ENCODE peak calls at places on chromosomes 5 and 9, in six cellular contexts. V is IMR-90, C is AG09309, A is lower leg skin, D is fibroblast of pulmonary artery, U is astrocyte. O is an unnamed sample.

GRCh38 chr9:79026311-79026710 is 545.5 kb upstream of the TLE4 start:
- DNase-seq in A (no peak), U (no peak), D (no peak), C (no peak), V (no peak), O (no peak)

GRCh38 chr5:170135796-170136490 is 30.2 kb downstream of the FOXI1 start:
- DNase-seq in U (no peak), D (peak), A (no peak), C (no peak), V (no peak), O (no peak)

GRCh38 chr5:93053825-93054224 is 527.2 kb downstream of the NR2F1-AS1 start:
- DNase-seq in V (peak), A (no peak), U (peak), D (peak), C (no peak), O (no peak)

GRCh38 chr5:21693591-21693990 is 1159.6 kb downstream of the CDH12 start:
- DNase-seq in U (no peak), A (no peak), C (no peak), D (no peak), V (no peak), O (no peak)

GRCh38 chr9:88006511-88007290 is 32.4 kb upstream of the CDK20 start:
- DNase-seq in U (no peak), D (no peak), A (no peak), C (no peak), V (no peak), O (no peak)

GRCh38 chr9:136007906-136008692 is 46.9 kb upstream of the UBAC1 start:
- DNase-seq in C (no peak), D (peak), V (peak), U (peak), A (no peak), O (no peak)

GRCh38 chr5:144196612-144197011 is 25.9 kb downstream of the KCTD16 start:
- DNase-seq in V (no peak), A (no peak), C (no peak), U (no peak), D (no peak), O (no peak)

GRCh38 chr5:176550275-176550831 is 1.2 kb downstream of the CDHR2 start:
- DNase-seq in V (no peak), D (no peak), U (no peak), C (no peak), A (no peak), O (no peak)

GRCh38 chr9:134386951-134387831 is 60.9 kb downstream of the RXRA start:
- DNase-seq in D (no peak), V (peak), A (no peak), U (no peak), C (no peak), O (no peak)

GRCh38 chr5:34571380-34572041 is 84.6 kb upstream of the RAI14 start:
- DNase-seq in V (peak), C (no peak), D (peak), U (peak), A (no peak), O (no peak)

GRCh38 chr9:103471241-103471640 is 476.1 kb downstream of the CYLC2 start:
- DNase-seq in U (no peak), D (no peak), V (no peak), A (no peak), C (no peak), O (no peak)

GRCh38 chr9:113851860-113852259 is 24.2 kb upstream of the ZNF618 start:
- DNase-seq in U (no peak), C (no peak), A (no peak), D (no peak), V (no peak), O (no peak)

GRCh38 chr9:73327149-73327548 is 175.5 kb downstream of the ANXA1 start:
- DNase-seq in U (no peak), A (no peak), V (no peak), D (no peak), C (no peak), O (no peak)

GRCh38 chr9:27033815-27034403 is 28.4 kb upstream of the LRRC19 start:
- DNase-seq in U (peak), C (peak), A (peak), D (peak), V (peak), O (peak)

GRCh38 chr9:115006660-115007059 is 76.3 kb upstream of the TNFSF8 start:
- DNase-seq in U (peak), C (peak), V (peak), A (no peak), D (peak), O (no peak)

GRCh38 chr5:157558089-157558595 is 17.4 kb downstream of the ADAM19 start:
- DNase-seq in C (peak), U (peak), A (no peak), V (peak), D (peak), O (no peak)

GRCh38 chr5:96176022-96176421 is 214.4 kb upstream of the ELL2 start:
- DNase-seq in C (no peak), V (no peak), D (no peak), U (peak), A (no peak), O (no peak)

GRCh38 chr9:87500491-87500890 is 2.8 kb downstream of the DAPK1 start:
- DNase-seq in U (no peak), C (no peak), D (no peak), A (no peak), V (no peak), O (no peak)

GRCh38 chr9:4167040-4167671 is 132.7 kb downstream of the GLIS3 start:
- DNase-seq in D (peak), V (peak), U (peak), A (no peak), C (peak), O (no peak)

GRCh38 chr5:77881528-77881927 is 105.4 kb upstream of the TBCA start:
- DNase-seq in U (no peak), C (no peak), D (peak), V (peak), A (no peak), O (no peak)

GRCh38 chr5:175718401-175719108 is 60.7 kb downstream of the HRH2 start:
- DNase-seq in U (no peak), V (no peak), C (no peak), D (peak), A (no peak), O (no peak)

GRCh38 chr5:111603446-111603827 is 91.1 kb upstream of the STARD4 start:
- DNase-seq in V (peak), A (no peak), D (peak), U (peak), C (peak), O (no peak)

GRCh38 chr9:3246231-3246630 is 279.6 kb downstream of the RFX3 start:
- DNase-seq in A (no peak), C (no peak), V (no peak), D (no peak), U (no peak), O (no peak)

GRCh38 chr5:112779531-112779930 is 41.8 kb downstream of the APC start:
- DNase-seq in U (peak), A (no peak), C (peak), D (peak), V (peak), O (no peak)

GRCh38 chr5:126339215-126339805 is 83.9 kb upstream of the GRAMD2B start:
- DNase-seq in V (peak), A (peak), D (peak), U (peak), C (peak), O (no peak)

GRCh38 chr9:107948601-107949000 is 459.0 kb upstream of the KLF4 start:
- DNase-seq in U (peak), D (no peak), V (no peak), A (no peak), C (no peak), O (no peak)

GRCh38 chr5:154714271-154714986 is 40.7 kb upstream of the LARP1 start:
- DNase-seq in V (peak), C (no peak), D (peak), A (no peak), U (peak), O (no peak)

GRCh38 chr9:106621299-106621920 is 241.6 kb upstream of the ZNF462 start:
- DNase-seq in C (no peak), V (no peak), A (no peak), U (no peak), D (no peak), O (no peak)

GRCh38 chr5:44536650-44537260 is 147.5 kb upstream of the FGF10 start:
- DNase-seq in D (peak), C (peak), A (no peak), U (no peak), V (peak), O (peak)

GRCh38 chr5:96743065-96743768 is 64.5 kb downstream of the ERAP1 start:
- DNase-seq in D (peak), A (no peak), V (peak), C (no peak), U (peak), O (no peak)

GRCh38 chr9:114055061-114055460 is 23.0 kb downstream of the AMBP start:
- DNase-seq in C (no peak), V (no peak), D (no peak), U (no peak), A (no peak), O (no peak)

GRCh38 chr5:175195698-175196656 is 248.0 kb downstream of the DRD1 start:
- DNase-seq in D (no peak), U (peak), V (peak), C (peak), A (no peak), O (no peak)

GRCh38 chr5:10704949-10705621 is 55.9 kb downstream of the DAP start:
- DNase-seq in A (no peak), C (no peak), U (peak), V (peak), D (peak), O (no peak)

GRCh38 chr5:75200776-75201175 is 35.9 kb downstream of the ANKRD31 start:
- DNase-seq in C (no peak), V (no peak), A (no peak), D (no peak), U (peak), O (no peak)

GRCh38 chr5:115389074-115389798 is 92.8 kb upstream of the CCDC112 start:
- DNase-seq in A (no peak), U (peak), V (peak), C (no peak), D (no peak), O (no peak)

GRCh38 chr5:74934949-74935751 is 69.0 kb upstream of the FAM169A start:
- DNase-seq in U (peak), C (peak), D (peak), V (peak), A (no peak), O (no peak)

GRCh38 chr9:22203371-22204138 is 194.4 kb upstream of the CDKN2B start:
- DNase-seq in V (peak), A (no peak), U (peak), C (no peak), D (peak), O (no peak)

GRCh38 chr5:128671861-128672414 is 133.9 kb upstream of the FBN2 start:
- DNase-seq in C (no peak), A (no peak), U (no peak), D (no peak), V (no peak), O (no peak)

GRCh38 chr5:91925249-91925648 is 542.1 kb upstream of the ARRDC3 start:
- DNase-seq in V (no peak), A (no peak), U (no peak), D (no peak), C (no peak), O (no peak)

GRCh38 chr5:139633295-139634027 is 14.7 kb upstream of the CXXC5 start:
- DNase-seq in A (no peak), D (peak), C (no peak), V (peak), U (no peak), O (no peak)
- TF ChIP-seq CTCF in A (peak), D (no peak), C (peak), V (peak), U (peak), O (peak)

GRCh38 chr5:136058031-136058971 is 29.5 kb downstream of the TGFBI start:
- DNase-seq in A (no peak), C (peak), V (peak), U (peak), D (peak), O (peak)
- TF ChIP-seq CTCF in A (peak), C (peak), V (peak), U (peak), D (peak), O (peak)

DNA sequence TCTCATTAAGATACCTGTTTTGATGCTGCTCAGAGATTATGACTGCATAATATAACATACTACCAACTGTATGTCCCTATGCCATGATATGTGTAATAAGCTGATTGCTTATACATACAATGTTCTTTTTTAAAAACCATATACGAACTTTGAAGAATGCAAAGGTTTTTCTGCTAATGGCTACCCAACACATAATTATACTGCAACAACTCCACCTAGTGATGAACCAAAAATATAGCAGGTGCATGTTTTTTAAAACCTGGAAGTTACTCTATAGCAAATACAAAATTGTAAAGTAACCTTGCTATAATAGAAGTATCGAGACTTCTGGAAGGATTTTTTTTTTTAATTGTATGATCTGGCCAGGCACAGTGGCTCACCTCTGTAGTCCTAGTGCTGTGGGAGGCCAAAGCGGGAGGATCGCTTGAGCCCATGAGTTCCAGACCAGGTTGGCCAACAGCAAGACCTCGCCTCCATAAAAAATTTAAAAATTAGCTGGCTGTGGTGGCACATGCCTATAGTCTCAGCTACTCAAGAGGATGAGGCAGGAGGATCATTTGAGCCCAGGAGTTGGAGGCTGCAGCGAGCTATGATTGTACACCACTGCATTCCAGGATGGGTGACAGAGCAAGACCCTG is 49.1 kb downstream of the HOMER1 start:
- DNase-seq in C (no peak), A (no peak), V (peak), U (peak), D (peak), O (no peak)
- TF ChIP-seq CTCF in C (peak), A (no peak), V (peak), U (peak), D (peak), O (peak)

GRCh38 chr9:127968046-127968445 is 12.7 kb downstream of the EEIG1 start:
- DNase-seq in U (peak), D (no peak), A (no peak), V (peak), C (no peak), O (no peak)
- TF ChIP-seq CTCF in U (no peak), D (no peak), A (no peak), V (peak), C (no peak), O (no peak)

GRCh38 chr5:81117566-81117965 is 115.6 kb upstream of the CKMT2 start:
- DNase-seq in U (no peak), C (no peak), D (no peak), V (no peak), A (no peak), O (no peak)

DNA sequence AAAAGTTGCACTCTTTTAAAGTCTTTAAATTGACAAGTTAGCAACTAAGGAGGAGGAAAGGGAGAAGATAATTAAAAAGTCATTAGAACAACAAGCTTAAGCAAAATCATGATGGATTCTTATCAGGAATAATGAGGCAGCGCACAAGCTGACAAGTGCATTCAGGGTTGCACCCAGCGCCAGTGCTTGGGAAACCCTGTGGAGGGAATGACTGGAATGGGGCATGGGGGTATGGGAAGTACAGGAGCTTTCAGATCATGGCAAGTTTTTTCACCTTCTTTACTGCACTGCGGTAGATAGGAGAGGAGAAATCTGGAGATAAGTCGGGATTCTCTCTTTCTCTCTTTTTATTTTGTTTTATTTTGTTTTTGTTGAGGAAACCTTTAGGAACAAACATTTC is 117.9 kb upstream of the CKMT2 start:
- DNase-seq in D (no peak), C (no peak), U (no peak), V (no peak), A (no peak), O (no peak)
- TF ChIP-seq CTCF in D (no peak), C (no peak), U (no peak), V (no peak), A (no peak), O (no peak)

DNA sequence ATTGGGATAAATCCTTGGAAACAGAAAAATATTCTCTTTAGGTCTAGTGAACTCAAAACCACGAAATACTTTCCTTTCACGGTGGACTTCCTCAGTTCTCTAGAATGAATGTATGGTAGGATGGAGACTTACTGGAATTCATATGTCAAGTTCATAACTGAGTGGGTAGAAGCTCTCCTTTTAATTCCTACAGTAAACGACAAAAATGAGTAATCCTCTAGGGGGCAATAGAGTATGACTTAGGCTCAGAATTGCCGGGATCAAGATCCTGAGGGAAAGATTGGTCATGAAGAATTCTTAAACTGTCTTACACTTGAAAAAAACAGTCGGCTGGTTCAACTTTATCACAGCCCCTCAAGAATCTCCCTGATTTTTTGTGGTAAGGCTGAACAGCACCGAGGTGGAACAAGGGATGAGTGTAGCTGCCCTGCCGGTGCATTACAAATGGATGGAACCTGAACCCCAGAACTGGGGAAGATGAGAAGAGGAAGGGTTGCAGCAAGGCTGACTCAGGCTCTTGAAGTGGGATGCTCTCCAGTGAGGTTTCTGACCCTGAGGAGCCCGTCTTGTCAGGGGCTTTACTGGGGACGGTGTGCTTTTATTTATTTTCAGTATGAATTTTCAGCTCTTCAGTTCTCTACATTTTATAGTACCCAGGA is 14.0 kb upstream of the LOX start:
- DNase-seq in V (peak), D (peak), C (no peak), A (no peak), U (peak), O (no peak)
- TF ChIP-seq CTCF in V (peak), D (peak), C (peak), A (no peak), U (peak), O (peak)

GRCh38 chr9:31839273-31839672 is 545.2 kb upstream of the ACO1 start:
- DNase-seq in C (no peak), U (no peak), D (peak), V (no peak), A (no peak), O (no peak)
- TF ChIP-seq CTCF in C (no peak), U (no peak), D (no peak), V (no peak), A (no peak), O (no peak)

DNA sequence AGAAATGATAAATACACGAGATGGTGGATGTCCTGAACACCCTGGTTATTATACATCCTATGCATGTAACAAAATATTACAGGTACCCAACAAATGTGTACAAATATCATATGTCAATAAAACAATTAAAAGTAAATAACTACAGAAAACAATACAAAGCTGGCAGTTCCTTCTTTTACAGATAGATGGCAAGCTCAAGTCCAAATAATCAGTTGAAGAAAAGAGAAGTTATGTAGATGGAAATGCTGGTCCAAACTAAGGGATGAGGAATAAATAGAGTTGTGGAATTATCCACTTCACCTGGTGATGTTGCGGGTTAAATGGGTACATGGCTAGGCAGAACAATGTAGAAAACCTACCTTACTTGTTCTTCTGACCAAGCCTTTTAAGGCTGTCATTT is 79.4 kb downstream of the PALM2AKAP2 start:
- DNase-seq in D (no peak), C (no peak), U (no peak), A (no peak), V (no peak), O (no peak)
- TF ChIP-seq CTCF in D (peak), C (peak), U (peak), A (no peak), V (peak), O (peak)

GRCh38 chr9:112445196-112445595 is 41.4 kb upstream of the KIAA1958 start:
- DNase-seq in C (no peak), U (no peak), V (no peak), D (no peak), A (no peak), O (no peak)

GRCh38 chr9:112447283-112447761 is 39.3 kb upstream of the KIAA1958 start:
- DNase-seq in C (peak), U (peak), V (peak), A (peak), D (peak), O (no peak)

GRCh38 chr9:112443636-112444035 is 43.0 kb upstream of the KIAA1958 start:
- DNase-seq in V (no peak), D (no peak), U (no peak), C (no peak), A (no peak), O (no peak)

GRCh38 chr9:112446518-112446917 is 40.1 kb upstream of the KIAA1958 start:
- DNase-seq in V (no peak), A (no peak), D (no peak), U (no peak), C (no peak), O (no peak)

GRCh38 chr9:112446080-112446479 is 40.5 kb upstream of the KIAA1958 start:
- DNase-seq in U (no peak), C (no peak), D (no peak), A (no peak), V (no peak), O (no peak)
- TF ChIP-seq CTCF in U (no peak), C (no peak), D (no peak), A (no peak), V (no peak), O (no peak)

GRCh38 chr5:124738751-124739559 is 7.5 kb downstream of the ZNF608 start:
- DNase-seq in C (no peak), A (no peak), U (no peak), V (no peak), D (no peak), O (no peak)
- TF ChIP-seq CTCF in C (no peak), A (no peak), U (peak), V (no peak), D (no peak), O (peak)

O was measured in mesothelial cell of epicardium.